ENCODE peak calls at places on chromosomes 13 and 19, in five cellular contexts. One of them, this sample, is unnamed. For H3K4me1, the result is how much of the 10 kb centered on the place peaks cover.

GRCh38 chr19:17737690-17738153 is 13.6 kb upstream of the FCHO1 start:
- DNase-seq in ovary: no peak
- DNase-seq in adrenal gland: no peak
- DNase-seq in mammary epithelial cell: peak
- DNase-seq in body of pancreas: no peak
- DNase-seq in this sample: no peak

GRCh38 chr19:4361152-4362037 is 18.0 kb downstream of the MPND start:
- DNase-seq in ovary: peak
- DNase-seq in adrenal gland: peak
- DNase-seq in mammary epithelial cell: no peak
- DNase-seq in body of pancreas: no peak
- DNase-seq in this sample: no peak

GRCh38 chr13:85864963-85865530 is 65.8 kb upstream of the SLITRK6 start:
- DNase-seq in ovary: no peak
- DNase-seq in adrenal gland: no peak
- DNase-seq in mammary epithelial cell: peak
- DNase-seq in body of pancreas: no peak
- DNase-seq in this sample: peak

GRCh38 chr19:3983936-3984583 is 1.2 kb downstream of the EEF2 start:
- DNase-seq in ovary: no peak
- DNase-seq in adrenal gland: peak
- DNase-seq in mammary epithelial cell: peak
- DNase-seq in body of pancreas: peak
- DNase-seq in this sample: no peak

GRCh38 chr19:43479961-43480561 is 14.7 kb upstream of the LYPD3 start:
- DNase-seq in ovary: no peak
- DNase-seq in adrenal gland: no peak
- DNase-seq in mammary epithelial cell: no peak
- DNase-seq in body of pancreas: no peak
- DNase-seq in this sample: no peak

GRCh38 chr19:50205681-50206138 is 2.3 kb downstream of the MYH14 start:
- DNase-seq in ovary: no peak
- DNase-seq in adrenal gland: no peak
- DNase-seq in mammary epithelial cell: no peak
- DNase-seq in body of pancreas: peak
- DNase-seq in this sample: no peak

GRCh38 chr19:33386361-33386858 is 12.9 kb downstream of the CEBPG start:
- DNase-seq in ovary: no peak
- DNase-seq in adrenal gland: no peak
- DNase-seq in mammary epithelial cell: no peak
- DNase-seq in body of pancreas: no peak
- DNase-seq in this sample: no peak

GRCh38 chr19:39997595-39998216 is 846 bp downstream of the ZNF546 start:
- DNase-seq in ovary: no peak
- DNase-seq in adrenal gland: no peak
- DNase-seq in mammary epithelial cell: peak
- DNase-seq in body of pancreas: no peak
- DNase-seq in this sample: peak

GRCh38 chr19:52786078-52786463 is 520 bp downstream of the ZNF600 start:
- DNase-seq in ovary: peak
- DNase-seq in adrenal gland: no peak
- DNase-seq in mammary epithelial cell: peak
- DNase-seq in body of pancreas: peak
- DNase-seq in this sample: peak

GRCh38 chr13:111165611-111166010 is 50.5 kb downstream of the ARHGEF7 start:
- DNase-seq in ovary: no peak
- DNase-seq in adrenal gland: no peak
- DNase-seq in mammary epithelial cell: no peak
- DNase-seq in body of pancreas: no peak
- DNase-seq in this sample: no peak

GRCh38 chr13:48542581-48543341 is 9.9 kb upstream of the RCBTB2 start:
- DNase-seq in ovary: peak
- DNase-seq in adrenal gland: peak
- DNase-seq in mammary epithelial cell: no peak
- DNase-seq in body of pancreas: peak
- DNase-seq in this sample: peak

GRCh38 chr19:6059396-6059947 is 50.8 kb downstream of the RFX2 start:
- DNase-seq in ovary: no peak
- DNase-seq in adrenal gland: peak
- DNase-seq in mammary epithelial cell: no peak
- DNase-seq in body of pancreas: no peak
- DNase-seq in this sample: no peak

GRCh38 chr13:51070005-51070649 is 40.9 kb downstream of the C13orf42 start:
- DNase-seq in ovary: peak
- DNase-seq in adrenal gland: peak
- DNase-seq in mammary epithelial cell: peak
- DNase-seq in body of pancreas: peak
- DNase-seq in this sample: peak

GRCh38 chr19:51478381-51479285 is at the start of gene CEACAM18:
- DNase-seq in ovary: no peak
- DNase-seq in adrenal gland: no peak
- DNase-seq in mammary epithelial cell: no peak
- DNase-seq in body of pancreas: no peak
- DNase-seq in this sample: no peak

GRCh38 chr13:106246237-106246636 is 289.2 kb downstream of the EFNB2 start:
- DNase-seq in ovary: no peak
- DNase-seq in adrenal gland: no peak
- DNase-seq in mammary epithelial cell: no peak
- DNase-seq in body of pancreas: no peak
- DNase-seq in this sample: no peak

GRCh38 chr13:19845758-19846157 is 17.7 kb downstream of the ZMYM5 start:
- DNase-seq in ovary: peak
- DNase-seq in adrenal gland: peak
- DNase-seq in mammary epithelial cell: peak
- DNase-seq in body of pancreas: peak
- DNase-seq in this sample: peak

GRCh38 chr19:10808937-10809655 is 26.9 kb downstream of the TMED1 start:
- DNase-seq in ovary: no peak
- DNase-seq in adrenal gland: no peak
- DNase-seq in mammary epithelial cell: peak
- DNase-seq in body of pancreas: no peak
- DNase-seq in this sample: no peak

GRCh38 chr19:39677931-39678889 is 22.5 kb downstream of the LGALS16 start:
- DNase-seq in ovary: no peak
- DNase-seq in adrenal gland: no peak
- DNase-seq in mammary epithelial cell: no peak
- DNase-seq in body of pancreas: peak
- DNase-seq in this sample: no peak

GRCh38 chr13:93476175-93476574 is 249.6 kb downstream of the GPC6 start:
- DNase-seq in ovary: no peak
- DNase-seq in adrenal gland: no peak
- DNase-seq in mammary epithelial cell: peak
- DNase-seq in body of pancreas: no peak
- DNase-seq in this sample: no peak

GRCh38 chr19:27752530-27753184 is 1460.3 kb downstream of the UQCRFS1 start:
- DNase-seq in ovary: no peak
- DNase-seq in adrenal gland: peak
- DNase-seq in mammary epithelial cell: no peak
- DNase-seq in body of pancreas: no peak
- DNase-seq in this sample: no peak

GRCh38 chr13:44294868-44295267 is 78.8 kb upstream of the SERP2 start:
- DNase-seq in ovary: no peak
- DNase-seq in adrenal gland: no peak
- DNase-seq in mammary epithelial cell: no peak
- DNase-seq in body of pancreas: no peak
- DNase-seq in this sample: no peak

GRCh38 chr13:113762538-113762937 is 3.5 kb downstream of the TMEM255B start:
- DNase-seq in ovary: no peak
- DNase-seq in adrenal gland: no peak
- DNase-seq in mammary epithelial cell: no peak
- DNase-seq in body of pancreas: no peak
- DNase-seq in this sample: no peak

GRCh38 chr13:62387642-62388041 is 972.0 kb upstream of the PCDH20 start:
- DNase-seq in ovary: no peak
- DNase-seq in adrenal gland: no peak
- DNase-seq in mammary epithelial cell: no peak
- DNase-seq in body of pancreas: no peak
- DNase-seq in this sample: peak

GRCh38 chr13:101649490-101650126 is 197.1 kb downstream of the ITGBL1 start:
- DNase-seq in ovary: no peak
- DNase-seq in adrenal gland: no peak
- DNase-seq in mammary epithelial cell: peak
- DNase-seq in body of pancreas: no peak
- DNase-seq in this sample: no peak

GRCh38 chr13:41916173-41916954 is 44.5 kb downstream of the VWA8 start:
- DNase-seq in ovary: no peak
- DNase-seq in adrenal gland: no peak
- DNase-seq in mammary epithelial cell: peak
- DNase-seq in body of pancreas: no peak
- DNase-seq in this sample: peak

GRCh38 chr13:51177188-51177587 is 45.0 kb upstream of the FAM124A start:
- DNase-seq in ovary: no peak
- DNase-seq in adrenal gland: no peak
- DNase-seq in mammary epithelial cell: no peak
- DNase-seq in body of pancreas: no peak
- DNase-seq in this sample: no peak

GRCh38 chr13:107370036-107370785 is 802.3 kb upstream of the ARGLU1 start:
- DNase-seq in ovary: no peak
- DNase-seq in adrenal gland: no peak
- DNase-seq in mammary epithelial cell: no peak
- DNase-seq in body of pancreas: no peak
- DNase-seq in this sample: no peak

GRCh38 chr13:40315416-40316064 is 350.9 kb downstream of the FOXO1 start:
- DNase-seq in ovary: no peak
- DNase-seq in adrenal gland: peak
- DNase-seq in mammary epithelial cell: peak
- DNase-seq in body of pancreas: peak
- DNase-seq in this sample: no peak

GRCh38 chr13:99505814-99506269 is 4.6 kb downstream of the TM9SF2 start:
- DNase-seq in ovary: no peak
- DNase-seq in adrenal gland: no peak
- DNase-seq in mammary epithelial cell: no peak
- DNase-seq in body of pancreas: no peak
- DNase-seq in this sample: peak

GRCh38 chr13:32528358-32528757 is 10.2 kb downstream of the N4BP2L2 start:
- DNase-seq in ovary: no peak
- DNase-seq in adrenal gland: no peak
- DNase-seq in mammary epithelial cell: peak
- DNase-seq in body of pancreas: no peak
- DNase-seq in this sample: peak

GRCh38 chr13:106274551-106275208 is 260.8 kb downstream of the EFNB2 start:
- DNase-seq in ovary: no peak
- DNase-seq in adrenal gland: no peak
- DNase-seq in mammary epithelial cell: peak
- DNase-seq in body of pancreas: no peak
- DNase-seq in this sample: no peak

DNA sequence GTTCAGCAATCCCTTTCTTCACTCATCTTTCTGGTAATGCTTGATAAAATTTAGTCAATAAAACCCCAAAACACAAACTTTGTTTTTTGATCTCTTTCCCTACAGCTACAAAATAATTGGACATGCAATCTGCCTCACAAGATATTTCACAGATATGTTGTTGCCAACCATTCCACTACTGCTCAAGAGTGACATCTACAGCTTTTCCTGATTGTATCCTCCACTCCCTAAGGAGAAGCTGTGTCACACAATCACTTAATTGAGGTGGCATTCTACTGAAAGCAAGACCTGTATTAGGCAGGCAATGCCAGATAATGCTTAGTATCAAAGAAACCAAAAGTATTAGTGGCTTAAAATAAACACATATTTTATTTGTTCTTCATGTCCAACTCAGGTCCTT is 1646.2 kb upstream of the SPRY2 start:
- DNase-seq in ovary: no peak
- DNase-seq in adrenal gland: no peak
- DNase-seq in mammary epithelial cell: no peak
- DNase-seq in body of pancreas: no peak
- DNase-seq in this sample: no peak
- TF ChIP-seq CTCF in ovary: no peak
- TF ChIP-seq CTCF in adrenal gland: no peak
- TF ChIP-seq CTCF in mammary epithelial cell: no peak
- TF ChIP-seq CTCF in body of pancreas: no peak
- TF ChIP-seq CTCF in this sample: no peak

GRCh38 chr13:23141964-23142363 is 38.8 kb upstream of the SGCG start:
- DNase-seq in ovary: no peak
- DNase-seq in adrenal gland: no peak
- DNase-seq in mammary epithelial cell: no peak
- DNase-seq in body of pancreas: no peak
- DNase-seq in this sample: no peak

GRCh38 chr13:23134542-23134941 is 46.2 kb upstream of the SGCG start:
- DNase-seq in ovary: no peak
- DNase-seq in adrenal gland: no peak
- DNase-seq in mammary epithelial cell: no peak
- DNase-seq in body of pancreas: no peak
- DNase-seq in this sample: no peak

GRCh38 chr13:23140492-23140891 is 40.3 kb upstream of the SGCG start:
- DNase-seq in ovary: no peak
- DNase-seq in adrenal gland: no peak
- DNase-seq in mammary epithelial cell: no peak
- DNase-seq in body of pancreas: no peak
- DNase-seq in this sample: no peak
- H3K27ac ChIP-seq in ovary: no peak
- H3K27ac ChIP-seq in adrenal gland: no peak
- H3K27ac ChIP-seq in mammary epithelial cell: no peak
- H3K27ac ChIP-seq in body of pancreas: no peak
- H3K27ac ChIP-seq in this sample: no peak

GRCh38 chr19:31512403-31512970 is 163.3 kb upstream of the TSHZ3 start:
- DNase-seq in ovary: no peak
- DNase-seq in adrenal gland: no peak
- DNase-seq in mammary epithelial cell: no peak
- DNase-seq in body of pancreas: no peak
- DNase-seq in this sample: no peak

GRCh38 chr19:31511696-31512095 is 162.5 kb upstream of the TSHZ3 start:
- DNase-seq in ovary: no peak
- DNase-seq in adrenal gland: no peak
- DNase-seq in mammary epithelial cell: no peak
- DNase-seq in body of pancreas: no peak
- DNase-seq in this sample: no peak

GRCh38 chr19:31513841-31514240 is 164.6 kb upstream of the TSHZ3 start:
- DNase-seq in ovary: no peak
- DNase-seq in adrenal gland: no peak
- DNase-seq in mammary epithelial cell: no peak
- DNase-seq in body of pancreas: no peak
- DNase-seq in this sample: no peak

GRCh38 chr19:31510635-31511034 is 161.4 kb upstream of the TSHZ3 start:
- DNase-seq in ovary: no peak
- DNase-seq in adrenal gland: no peak
- DNase-seq in mammary epithelial cell: no peak
- DNase-seq in body of pancreas: no peak
- DNase-seq in this sample: no peak

GRCh38 chr19:31511098-31511497 is 161.9 kb upstream of the TSHZ3 start:
- DNase-seq in ovary: no peak
- DNase-seq in adrenal gland: no peak
- DNase-seq in mammary epithelial cell: no peak
- DNase-seq in body of pancreas: no peak
- DNase-seq in this sample: no peak
- H3K4me1 ChIP-seq in ovary: under half
- H3K4me1 ChIP-seq in adrenal gland: under half
- H3K4me1 ChIP-seq in mammary epithelial cell: under half
- H3K4me1 ChIP-seq in body of pancreas: under half
- H3K4me1 ChIP-seq in this sample: under half

DNA sequence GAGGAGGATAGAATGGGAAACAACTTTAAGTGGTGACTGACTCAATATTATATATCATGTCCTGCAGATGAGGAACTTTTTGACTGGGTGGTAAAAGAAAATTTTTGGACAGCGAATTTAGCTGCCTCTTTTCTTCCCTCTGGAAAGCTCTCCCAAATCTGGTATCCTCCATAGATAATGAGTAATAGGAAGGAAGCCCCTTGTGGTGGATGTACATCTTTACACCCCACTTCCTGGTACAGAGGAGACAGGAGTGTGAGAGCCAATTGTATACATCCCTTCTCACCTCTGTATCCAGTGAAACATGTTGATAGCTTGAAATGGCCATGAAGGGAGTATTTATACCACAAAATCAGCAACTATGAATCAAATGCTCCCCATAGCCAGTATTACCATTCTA is 17.2 kb upstream of the TDRD3 start:
- DNase-seq in ovary: no peak
- DNase-seq in adrenal gland: no peak
- DNase-seq in mammary epithelial cell: no peak
- DNase-seq in body of pancreas: no peak
- DNase-seq in this sample: no peak
- TF ChIP-seq CTCF in ovary: no peak
- TF ChIP-seq CTCF in adrenal gland: no peak
- TF ChIP-seq CTCF in mammary epithelial cell: peak
- TF ChIP-seq CTCF in body of pancreas: no peak
- TF ChIP-seq CTCF in this sample: peak